ENCODE peak calls at places on chromosomes 16 and 17, in seven cellular contexts. O is GDM1; T is activated CD8-positive, alpha-beta T cell treated with anti-CD3 and anti-CD28 coated beads for 36 hours; L is stimulated activated CD8-positive, alpha-beta memory T cell treated with anti-CD3 and anti-CD28 coated beads, Interleukin-4, amount 100 ng/mL, for 4 hours; G is hypothalamus; Q is stimulated activated CD4-positive, alpha-beta T cell treated with anti-CD3 and anti-CD28 coated beads, Interleukin-2, amount 100 ng/mL, for 24 hours; J is activated naive CD4-positive, alpha-beta T cell treated with anti-CD3 and anti-CD28 coated beads, Interleukin-2, amount 10 ng/mL, durations not matched to agents 7 days and 5 days. H is an unnamed sample.

GRCh38 chr17:55731586-55732250 is 9.1 kb upstream of the TMEM100 start:
- DNase-seq in T (no peak), G (peak), Q (no peak), J (no peak), O (no peak), L (no peak), H (no peak)

GRCh38 chr17:47698749-47699535 is 5.0 kb downstream of the TBKBP1 start:
- DNase-seq in J (peak), T (peak), O (peak), L (peak), Q (peak), G (peak), H (peak)

GRCh38 chr16:1681032-1681431 is 3.0 kb downstream of the JPT2 start:
- DNase-seq in Q (no peak), L (no peak), O (no peak), J (no peak), G (no peak), T (no peak), H (no peak)

GRCh38 chr17:70478883-70479282 is 309.6 kb downstream of the KCNJ2 start:
- DNase-seq in L (no peak), O (no peak), J (no peak), G (no peak), T (no peak), Q (no peak), H (no peak)

GRCh38 chr17:19003966-19004600 is 481 bp downstream of the FAM83G start:
- DNase-seq in O (no peak), T (peak), Q (peak), L (peak), J (peak), G (no peak), H (peak)

GRCh38 chr16:85395207-85395912 is 217.8 kb upstream of the GSE1 start:
- DNase-seq in Q (no peak), L (no peak), J (peak), G (peak), T (no peak), O (peak), H (no peak)

GRCh38 chr17:73030995-73031394 is 61.5 kb downstream of the SLC39A11 start:
- DNase-seq in O (no peak), Q (no peak), T (no peak), J (no peak), L (no peak), G (no peak), H (no peak)

GRCh38 chr16:10751291-10751697 is 7.7 kb downstream of the NUBP1 start:
- DNase-seq in J (no peak), G (no peak), Q (no peak), O (no peak), L (no peak), T (no peak), H (no peak)

GRCh38 chr16:72884037-72884436 is 163.9 kb downstream of the ZFHX3 start:
- DNase-seq in G (no peak), O (no peak), L (no peak), T (no peak), Q (no peak), J (no peak), H (no peak)